ENCODE peak calls at places on chromosomes 11 and 22, in four cellular contexts. One of them, this sample, is unnamed.
A peak's percentile ranks its signal among the peaks of the same experiment; 100 is the strongest.

GRCh38 chr11:84019576-84020194 is 733.5 kb upstream of the CCDC90B start:
- DNase-seq in GM12891: no peak
- DNase-seq in GM12878: no peak
- DNase-seq in K562: no peak
- DNase-seq in this sample: no peak

GRCh38 chr11:72079776-72080325 is 491 bp downstream of the NUMA1 start:
- DNase-seq in GM12891: no peak
- DNase-seq in GM12878: no peak
- DNase-seq in K562: peak; percentile 76
- DNase-seq in this sample: no peak

GRCh38 chr11:45285931-45286632 is at the start of gene SYT13:
- DNase-seq in GM12891: no peak
- DNase-seq in K562: no peak
- DNase-seq in GM12878: no peak
- DNase-seq in this sample: no peak

GRCh38 chr11:17410606-17411379 is 22.3 kb upstream of the KCNJ11 start:
- DNase-seq in K562: no peak
- DNase-seq in GM12891: no peak
- DNase-seq in GM12878: no peak
- DNase-seq in this sample: no peak

GRCh38 chr11:120513436-120514315 is 2.1 kb downstream of the GRIK4 start:
- DNase-seq in GM12878: no peak
- DNase-seq in GM12891: no peak
- DNase-seq in K562: no peak
- DNase-seq in this sample: no peak

GRCh38 chr11:46762248-46762647 is 43.2 kb downstream of the F2 start:
- DNase-seq in GM12878: no peak
- DNase-seq in K562: no peak
- DNase-seq in GM12891: no peak
- DNase-seq in this sample: no peak

GRCh38 chr11:63769044-63769718 is 606 bp upstream of the ZFTA start:
- DNase-seq in GM12891: peak; percentile 56
- DNase-seq in GM12878: no peak
- DNase-seq in K562: peak; percentile 87
- DNase-seq in this sample: no peak

GRCh38 chr11:1978865-1979473 is 18.7 kb downstream of the H19 start:
- DNase-seq in GM12878: no peak
- DNase-seq in K562: no peak
- DNase-seq in GM12891: no peak
- DNase-seq in this sample: no peak

GRCh38 chr11:74557526-74557925 is 34.9 kb upstream of the POLD3 start:
- DNase-seq in K562: no peak
- DNase-seq in GM12891: no peak
- DNase-seq in GM12878: no peak
- DNase-seq in this sample: no peak

GRCh38 chr11:95147364-95147905 is 57.8 kb downstream of the ENDOD1 start:
- DNase-seq in GM12891: no peak
- DNase-seq in GM12878: no peak
- DNase-seq in K562: peak; percentile 83
- DNase-seq in this sample: peak; percentile 28

GRCh38 chr11:66157182-66157864 is 87.3 kb downstream of the PACS1 start:
- DNase-seq in GM12878: no peak
- DNase-seq in K562: peak; percentile 30
- DNase-seq in GM12891: peak; percentile 25
- DNase-seq in this sample: no peak

GRCh38 chr11:106133529-106133928 is 56.1 kb downstream of the AASDHPPT start:
- DNase-seq in GM12878: no peak
- DNase-seq in K562: peak; percentile 9
- DNase-seq in GM12891: no peak
- DNase-seq in this sample: no peak

GRCh38 chr11:126146454-126147192 is 64.8 kb downstream of the RPUSD4 start:
- DNase-seq in K562: no peak
- DNase-seq in GM12878: no peak
- DNase-seq in GM12891: peak; percentile 34
- DNase-seq in this sample: no peak

GRCh38 chr11:4025248-4025956 is 69.2 kb upstream of the RRM1 start:
- DNase-seq in K562: no peak
- DNase-seq in GM12878: no peak
- DNase-seq in GM12891: no peak
- DNase-seq in this sample: no peak

GRCh38 chr11:64150481-64151239 is 15.3 kb downstream of the MACROD1 start:
- DNase-seq in GM12891: no peak
- DNase-seq in K562: no peak
- DNase-seq in GM12878: no peak
- DNase-seq in this sample: no peak

GRCh38 chr11:1453611-1454386 is 32.8 kb downstream of the MOB2 start:
- DNase-seq in GM12878: peak; percentile 2
- DNase-seq in GM12891: peak; percentile 86
- DNase-seq in K562: peak; percentile 76
- DNase-seq in this sample: peak; percentile 46

GRCh38 chr11:61092280-61092766 is 10.0 kb upstream of the CD5 start:
- DNase-seq in GM12878: no peak
- DNase-seq in K562: no peak
- DNase-seq in GM12891: no peak
- DNase-seq in this sample: no peak

GRCh38 chr11:3087821-3088800 is 30.9 kb upstream of the CARS1 start:
- DNase-seq in GM12891: no peak
- DNase-seq in GM12878: no peak
- DNase-seq in K562: no peak
- DNase-seq in this sample: no peak

GRCh38 chr11:130206141-130206540 is 46.6 kb downstream of the ST14 start:
- DNase-seq in GM12878: no peak
- DNase-seq in GM12891: no peak
- DNase-seq in K562: no peak
- DNase-seq in this sample: no peak

GRCh38 chr22:19744350-19745006 is 16.1 kb upstream of the TBX1 start:
- DNase-seq in K562: no peak
- DNase-seq in GM12891: no peak
- DNase-seq in GM12878: no peak
- DNase-seq in this sample: no peak

GRCh38 chr22:31090217-31091085 is 9.3 kb downstream of the SMTN start:
- DNase-seq in GM12891: peak; percentile 12
- DNase-seq in K562: no peak
- DNase-seq in GM12878: no peak
- DNase-seq in this sample: no peak

GRCh38 chr11:65644837-65645236 is 6.9 kb downstream of the SIPA1 start:
- DNase-seq in GM12878: no peak
- DNase-seq in K562: no peak
- DNase-seq in GM12891: no peak
- DNase-seq in this sample: no peak

GRCh38 chr11:83454674-83455073 is 168.5 kb upstream of the CCDC90B start:
- DNase-seq in GM12891: no peak
- DNase-seq in GM12878: no peak
- DNase-seq in K562: no peak
- DNase-seq in this sample: no peak

GRCh38 chr11:41784513-41785335 is 325.3 kb upstream of the LRRC4C start:
- DNase-seq in GM12891: no peak
- DNase-seq in GM12878: no peak
- DNase-seq in K562: no peak
- DNase-seq in this sample: no peak

GRCh38 chr22:44372611-44373010 is 59.9 kb upstream of the SHISAL1 start:
- DNase-seq in K562: no peak
- DNase-seq in GM12891: no peak
- DNase-seq in GM12878: no peak
- DNase-seq in this sample: no peak

GRCh38 chr11:73257342-73258103 is 14.6 kb upstream of the P2RY6 start:
- DNase-seq in GM12878: no peak
- DNase-seq in GM12891: no peak
- DNase-seq in K562: no peak
- DNase-seq in this sample: no peak

GRCh38 chr22:30266445-30267381 is at the start of gene OSM:
- DNase-seq in GM12891: no peak
- DNase-seq in K562: no peak
- DNase-seq in GM12878: no peak
- DNase-seq in this sample: peak; percentile 96

GRCh38 chr11:61871158-61871597 is 20.2 kb downstream of the FADS3 start:
- DNase-seq in GM12878: no peak
- DNase-seq in GM12891: peak; percentile 91
- DNase-seq in K562: peak; percentile 90
- DNase-seq in this sample: peak; percentile 41

GRCh38 chr11:32385998-32386397 is 49.3 kb downstream of the WT1 start:
- DNase-seq in GM12878: no peak
- DNase-seq in K562: peak; percentile 56
- DNase-seq in GM12891: no peak
- DNase-seq in this sample: no peak

DNA sequence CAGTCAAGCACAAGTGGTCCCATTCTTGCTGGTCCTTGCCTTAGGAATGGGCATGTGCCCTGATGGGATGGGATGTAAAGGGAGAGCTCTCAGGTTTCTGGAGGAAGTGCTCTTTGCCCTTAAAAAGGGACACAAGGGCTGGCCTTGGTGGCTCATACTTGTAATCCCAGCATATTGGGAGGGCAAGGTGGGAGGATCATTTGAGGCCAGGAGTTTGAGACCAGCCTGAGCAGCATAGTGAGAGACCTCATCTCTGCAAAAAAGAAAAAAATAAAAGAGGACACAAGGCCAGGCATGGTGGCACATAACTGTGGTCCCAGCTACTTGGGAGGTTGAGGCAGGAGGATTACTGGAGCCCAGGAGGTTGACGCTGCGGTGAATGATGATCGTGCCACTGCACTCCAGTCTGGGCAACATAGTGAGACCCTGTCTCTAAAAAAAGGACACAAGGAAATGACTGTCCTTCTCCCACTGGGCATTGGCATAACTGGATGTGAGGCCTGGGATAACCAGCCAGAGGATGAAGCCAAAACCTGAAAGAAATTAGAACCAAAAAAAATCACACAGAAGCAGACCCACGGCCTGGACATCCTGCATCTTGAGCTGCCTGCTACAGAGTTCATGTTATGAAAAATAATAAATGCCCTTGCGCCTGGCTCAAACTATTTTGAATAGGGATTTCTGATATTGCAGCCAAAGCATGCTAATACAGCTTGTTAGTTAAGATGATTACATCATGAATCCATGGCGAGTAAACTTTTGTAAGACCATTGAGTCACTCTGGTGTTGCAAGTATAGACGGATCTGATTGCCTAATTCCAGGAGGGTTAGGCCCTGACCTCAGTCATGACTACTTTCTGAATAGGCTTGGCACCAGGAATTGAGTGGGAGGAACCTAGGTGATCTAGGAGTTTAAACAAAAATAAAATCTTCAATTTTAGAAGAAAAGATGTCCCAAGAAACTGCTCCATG is 12.9 kb upstream of the CRKL start:
- DNase-seq in K562: peak; percentile 63
- DNase-seq in GM12878: no peak
- DNase-seq in GM12891: no peak
- DNase-seq in this sample: peak; percentile 86
- TF ChIP-seq POLR2AphosphoS5 in K562: no peak
- TF ChIP-seq POLR2AphosphoS5 in GM12878: no peak
- TF ChIP-seq POLR2AphosphoS5 in GM12891: no peak
- TF ChIP-seq POLR2AphosphoS5 in this sample: peak; percentile 36

GRCh38 chr11:58731819-58732218 is at the start of gene GLYAT:
- DNase-seq in GM12891: no peak
- DNase-seq in GM12878: no peak
- DNase-seq in K562: no peak
- DNase-seq in this sample: no peak
- TF ChIP-seq SPI1 in GM12891: no peak
- TF ChIP-seq SPI1 in GM12878: no peak
- TF ChIP-seq SPI1 in K562: no peak
- TF ChIP-seq SPI1 in this sample: no peak

GRCh38 chr11:116826751-116827431 is 2.8 kb upstream of the APOC3 start:
- DNase-seq in GM12878: no peak
- DNase-seq in GM12891: no peak
- DNase-seq in K562: peak; percentile 42
- DNase-seq in this sample: no peak

GRCh38 chr11:116827461-116827860 is 2.2 kb upstream of the APOC3 start:
- DNase-seq in GM12891: no peak
- DNase-seq in K562: no peak
- DNase-seq in GM12878: no peak
- DNase-seq in this sample: no peak

GRCh38 chr11:116825854-116826750 is 3.0 kb upstream of the APOA4 start:
- DNase-seq in K562: no peak
- DNase-seq in GM12891: no peak
- DNase-seq in GM12878: no peak
- DNase-seq in this sample: no peak

GRCh38 chr11:116823031-116823843 is at the start of gene APOA4:
- DNase-seq in K562: no peak
- DNase-seq in GM12878: no peak
- DNase-seq in GM12891: no peak
- DNase-seq in this sample: no peak

DNA sequence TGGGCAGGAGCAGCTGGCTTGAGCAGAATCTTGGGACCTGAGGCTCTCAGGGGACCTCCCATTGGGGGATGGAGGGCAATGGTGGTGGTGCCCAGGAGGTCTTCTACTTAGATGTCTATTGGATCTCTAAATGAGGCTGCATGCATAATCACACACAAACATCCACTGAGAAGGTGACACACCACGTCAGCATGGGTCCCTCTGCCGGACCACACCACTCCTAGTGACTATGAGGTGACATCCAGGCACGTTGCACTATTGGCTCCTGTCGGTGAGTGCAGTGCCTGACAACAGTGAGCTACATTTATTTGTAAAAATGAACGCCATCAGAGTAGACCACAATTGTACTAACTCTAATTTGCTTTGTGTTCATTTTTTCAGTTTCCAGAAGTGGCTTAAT is 2.3 kb upstream of the APOA4 start:
- DNase-seq in K562: no peak
- DNase-seq in GM12878: no peak
- DNase-seq in GM12891: no peak
- DNase-seq in this sample: no peak
- TF ChIP-seq POLR2AphosphoS5 in K562: no peak
- TF ChIP-seq POLR2AphosphoS5 in GM12878: no peak
- TF ChIP-seq POLR2AphosphoS5 in GM12891: no peak
- TF ChIP-seq POLR2AphosphoS5 in this sample: no peak

GRCh38 chr22:32754413-32755041 is 47.0 kb upstream of the TIMP3 start:
- DNase-seq in K562: no peak
- DNase-seq in GM12878: no peak
- DNase-seq in GM12891: no peak
- DNase-seq in this sample: no peak
- TF ChIP-seq SPI1 in K562: no peak
- TF ChIP-seq SPI1 in GM12878: no peak
- TF ChIP-seq SPI1 in GM12891: no peak
- TF ChIP-seq SPI1 in this sample: no peak

GRCh38 chr11:11841605-11842425 is at the start of gene USP47:
- DNase-seq in K562: peak; percentile 75
- DNase-seq in GM12891: peak; percentile 59
- DNase-seq in GM12878: no peak
- DNase-seq in this sample: peak; percentile 52

GRCh38 chr11:11843233-11843632 is 1.5 kb downstream of the USP47 start:
- DNase-seq in GM12891: no peak
- DNase-seq in K562: no peak
- DNase-seq in GM12878: no peak
- DNase-seq in this sample: no peak

GRCh38 chr11:11839718-11840117 is 2.1 kb upstream of the USP47 start:
- DNase-seq in GM12878: no peak
- DNase-seq in K562: no peak
- DNase-seq in GM12891: no peak
- DNase-seq in this sample: no peak

GRCh38 chr11:11842426-11843008 is 745 bp downstream of the USP47 start:
- DNase-seq in GM12891: peak; percentile 21
- DNase-seq in GM12878: peak; percentile 45
- DNase-seq in K562: peak; percentile 18
- DNase-seq in this sample: peak; percentile 86

GRCh38 chr11:11841121-11841604 is 609 bp upstream of the USP47 start:
- DNase-seq in GM12891: no peak
- DNase-seq in K562: no peak
- DNase-seq in GM12878: no peak
- DNase-seq in this sample: no peak
- TF ChIP-seq POLR2AphosphoS5 in GM12891: no peak
- TF ChIP-seq POLR2AphosphoS5 in K562: no peak
- TF ChIP-seq POLR2AphosphoS5 in GM12878: no peak
- TF ChIP-seq POLR2AphosphoS5 in this sample: no peak

This sample was measured in HL-60.